ENCODE peak calls at places on chromosomes 11 and 22, in four cellular contexts. L is BJ, J is AG09319, T is transverse colon. A is an unnamed sample.

GRCh38 chr22:40040927-40041326 is 46.2 kb downstream of the FAM83F start:
- DNase-seq in J (no peak), L (no peak), T (peak), A (no peak)

GRCh38 chr22:24583221-24583971 is 9.5 kb downstream of the LRRC75B start:
- DNase-seq in J (no peak), T (peak), L (no peak), A (no peak)

GRCh38 chr11:39374963-39375698 is 2084.3 kb downstream of the LRRC4C start:
- DNase-seq in T (no peak), L (no peak), J (no peak), A (no peak)

GRCh38 chr11:127270848-127271247 is 270.3 kb upstream of the KIRREL3 start:
- DNase-seq in J (no peak), L (no peak), T (no peak), A (no peak)

GRCh38 chr11:122234257-122234656 is 118.2 kb upstream of the BLID start:
- DNase-seq in J (no peak), L (no peak), T (no peak), A (no peak)

GRCh38 chr11:76747428-76747979 is 35.7 kb upstream of the TSKU start:
- DNase-seq in J (no peak), T (no peak), L (no peak), A (no peak)

GRCh38 chr11:32005786-32006406 is 85.0 kb upstream of the RCN1 start:
- DNase-seq in J (no peak), T (no peak), L (no peak), A (no peak)

GRCh38 chr11:1827095-1827797 is 7.5 kb upstream of the SYT8 start:
- DNase-seq in L (no peak), T (peak), J (no peak), A (no peak)

GRCh38 chr11:119418759-119419158 is 4.2 kb downstream of the THY1 start:
- DNase-seq in J (no peak), T (no peak), L (no peak), A (no peak)

GRCh38 chr11:19553683-19554333 is 158.8 kb upstream of the NAV2 start:
- DNase-seq in J (no peak), L (no peak), T (peak), A (peak)

GRCh38 chr11:45930031-45930794 is 7.8 kb downstream of the LARGE2 start:
- DNase-seq in L (no peak), J (no peak), T (peak), A (peak)

GRCh38 chr11:844693-845644 is 2.3 kb downstream of the TSPAN4 start:
- DNase-seq in L (peak), T (peak), J (peak), A (no peak)

GRCh38 chr11:74820763-74821162 is 72.1 kb downstream of the RNF169 start:
- DNase-seq in J (peak), L (peak), T (no peak), A (no peak)

GRCh38 chr11:75820636-75821035 is 5.6 kb downstream of the UVRAG start:
- DNase-seq in L (no peak), T (no peak), J (no peak), A (no peak)

GRCh38 chr11:69949327-69949726 is 128.8 kb upstream of the ANO1 start:
- DNase-seq in T (no peak), L (peak), J (no peak), A (no peak)

GRCh38 chr11:105732611-105733010 is 122.7 kb downstream of the GRIA4 start:
- DNase-seq in L (no peak), J (no peak), T (no peak), A (no peak)

GRCh38 chr11:102260241-102260640 is 57.0 kb upstream of the BIRC3 start:
- DNase-seq in T (no peak), J (no peak), L (no peak), A (no peak)

GRCh38 chr22:30261134-30261533 is 5.5 kb downstream of the OSM start:
- DNase-seq in J (no peak), L (no peak), T (no peak), A (no peak)

GRCh38 chr11:69240332-69241074 is 53.5 kb upstream of the MYEOV start:
- DNase-seq in T (peak), J (no peak), L (no peak), A (no peak)

GRCh38 chr22:49426098-49426497 is 401.6 kb downstream of the BRD1 start:
- DNase-seq in T (no peak), J (no peak), L (no peak), A (no peak)

GRCh38 chr11:65489061-65489705 is 9.7 kb upstream of the MALAT1 start:
- DNase-seq in T (peak), L (peak), J (no peak), A (no peak)

GRCh38 chr22:19809741-19810140 is 44.9 kb downstream of the GNB1L start:
- DNase-seq in L (no peak), J (no peak), T (no peak), A (no peak)

GRCh38 chr11:125489166-125489565 is 6.9 kb downstream of the FEZ1 start:
- DNase-seq in J (no peak), L (no peak), T (no peak), A (no peak)

GRCh38 chr22:20107471-20107901 is 8.4 kb upstream of the RANBP1 start:
- DNase-seq in L (no peak), J (no peak), T (no peak), A (no peak)

GRCh38 chr11:46906596-46906995 is 11.8 kb downstream of the LRP4 start:
- DNase-seq in L (no peak), T (no peak), J (no peak), A (no peak)

GRCh38 chr22:37126383-37126782 is 16.9 kb upstream of the TMPRSS6 start:
- DNase-seq in L (no peak), J (no peak), T (no peak), A (no peak)

DNA sequence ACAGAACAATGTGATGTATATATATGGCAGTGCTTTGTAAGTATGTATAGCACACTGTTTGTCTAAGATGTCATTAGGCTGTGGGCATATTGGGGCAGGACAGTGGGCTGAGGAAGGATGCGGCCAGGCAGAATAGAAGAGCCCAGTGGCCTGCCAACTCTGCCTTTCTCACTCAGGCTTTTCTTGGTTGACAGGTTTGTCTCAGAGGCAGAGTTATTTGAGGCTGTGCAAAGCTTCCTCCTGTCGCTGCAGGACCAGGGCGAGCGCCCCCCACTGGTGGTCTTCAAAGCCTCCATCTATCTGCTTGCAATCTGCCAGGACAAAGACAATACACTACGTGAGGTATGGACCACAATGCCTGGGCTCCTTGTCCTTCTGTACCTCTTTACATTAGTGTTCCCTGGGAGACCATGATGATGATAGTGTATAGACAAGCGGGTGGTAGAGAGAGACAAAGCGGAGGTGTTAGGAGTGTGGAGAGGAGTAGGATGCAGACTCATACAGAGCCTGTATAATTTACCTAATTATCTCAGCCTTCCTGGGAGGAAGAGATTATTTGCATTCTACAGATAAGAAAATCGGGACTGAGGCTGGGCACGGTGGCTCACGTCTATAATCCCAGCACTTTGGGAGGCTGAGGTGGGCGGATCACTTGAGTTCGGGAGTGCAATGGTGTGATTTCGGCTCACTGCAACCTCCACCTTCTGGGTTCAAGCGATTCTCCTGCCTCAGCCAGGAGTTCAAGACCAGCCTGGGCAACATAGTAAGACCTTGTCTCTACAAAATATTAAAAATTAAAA is 37.3 kb upstream of the CCDC134 start:
- DNase-seq in L (no peak), T (peak), J (no peak), A (peak)
- TF ChIP-seq CTCF in L (peak), T (no peak), J (peak), A (peak)

DNA sequence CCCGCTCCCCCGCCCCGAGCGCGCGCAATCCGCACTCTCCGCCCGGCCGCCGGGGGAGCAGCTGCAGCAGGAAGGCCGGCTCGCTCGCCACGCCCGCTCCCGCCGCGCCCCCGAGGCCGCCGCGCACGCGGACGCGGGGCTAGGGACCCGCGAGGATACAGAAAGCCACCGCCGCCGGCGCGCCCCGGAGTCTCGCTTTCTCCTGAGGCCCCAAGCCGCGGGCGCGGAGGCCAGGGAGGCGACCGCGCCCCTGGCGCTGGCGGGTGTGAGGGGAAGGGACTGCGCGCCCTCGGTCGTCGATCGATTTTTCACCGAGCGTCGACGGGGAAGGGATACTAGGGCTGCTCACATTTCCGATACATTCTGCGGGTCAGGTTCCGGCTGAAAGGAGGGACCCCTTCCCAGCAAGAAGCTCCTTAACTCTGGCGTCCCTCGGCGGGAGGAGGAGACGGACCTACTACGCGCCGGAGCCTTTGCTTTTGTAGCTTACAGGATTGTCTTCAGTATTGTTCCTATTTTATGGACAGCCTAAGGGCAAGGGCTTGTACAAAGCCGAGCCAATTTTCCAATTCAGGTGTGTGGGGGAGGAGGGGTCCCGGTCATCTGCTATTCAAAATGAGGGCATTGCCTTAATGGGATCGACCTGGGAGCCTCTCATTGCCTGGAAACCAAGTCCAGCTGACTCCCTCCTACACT is 416 bp upstream of the GAB2 start:
- DNase-seq in T (peak), J (no peak), L (no peak), A (peak)
- TF ChIP-seq CTCF in T (no peak), J (no peak), L (peak), A (no peak)

GRCh38 chr11:24389575-24389974 is 107.3 kb upstream of the LUZP2 start:
- DNase-seq in T (no peak), J (no peak), L (no peak), A (no peak)

GRCh38 chr11:24383137-24383536 is 113.7 kb upstream of the LUZP2 start:
- DNase-seq in J (no peak), L (no peak), T (no peak), A (no peak)

GRCh38 chr11:24391165-24391564 is 105.7 kb upstream of the LUZP2 start:
- DNase-seq in J (peak), T (no peak), L (no peak), A (no peak)

DNA sequence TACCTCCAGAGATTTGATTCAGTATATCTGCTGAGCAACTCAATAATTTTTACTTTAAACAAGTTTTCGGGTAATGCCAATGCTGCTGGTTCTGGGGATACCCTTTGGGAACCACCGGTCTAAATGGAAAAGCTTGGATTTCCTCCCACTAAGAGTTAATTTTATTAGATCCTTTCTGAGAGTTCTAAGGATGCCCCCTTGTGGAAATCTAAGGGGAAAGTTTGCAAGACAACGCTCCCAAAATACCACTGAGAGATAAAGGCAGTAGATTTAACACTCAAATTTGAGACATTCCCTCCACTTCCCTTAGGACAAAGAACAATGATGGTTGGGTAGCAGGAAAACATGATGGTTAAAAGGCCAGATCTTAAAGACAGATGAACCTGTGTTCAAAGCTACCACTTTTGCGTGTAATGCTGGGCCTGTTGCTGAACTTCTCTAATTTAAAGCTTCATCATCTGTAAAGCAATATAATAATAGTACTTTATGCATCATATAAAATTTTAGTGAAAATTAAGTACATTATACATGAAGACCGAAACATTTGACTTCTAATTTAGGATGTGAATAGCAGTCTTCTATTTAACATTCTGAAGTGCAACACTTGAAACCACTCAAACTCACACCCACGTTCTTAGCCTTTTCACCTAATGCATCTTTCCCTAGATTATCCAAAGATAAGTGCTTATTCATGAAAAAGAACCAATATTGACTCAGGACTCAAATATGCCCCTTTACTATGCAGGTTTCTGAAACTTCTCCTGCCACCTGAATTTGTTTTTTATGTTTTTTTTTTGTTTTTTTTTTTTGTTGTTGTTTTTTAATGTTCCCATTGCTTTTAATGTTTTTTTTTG is 110.1 kb upstream of the LUZP2 start:
- DNase-seq in J (peak), L (no peak), T (no peak), A (no peak)
- TF ChIP-seq CTCF in J (peak), L (peak), T (no peak), A (peak)

DNA sequence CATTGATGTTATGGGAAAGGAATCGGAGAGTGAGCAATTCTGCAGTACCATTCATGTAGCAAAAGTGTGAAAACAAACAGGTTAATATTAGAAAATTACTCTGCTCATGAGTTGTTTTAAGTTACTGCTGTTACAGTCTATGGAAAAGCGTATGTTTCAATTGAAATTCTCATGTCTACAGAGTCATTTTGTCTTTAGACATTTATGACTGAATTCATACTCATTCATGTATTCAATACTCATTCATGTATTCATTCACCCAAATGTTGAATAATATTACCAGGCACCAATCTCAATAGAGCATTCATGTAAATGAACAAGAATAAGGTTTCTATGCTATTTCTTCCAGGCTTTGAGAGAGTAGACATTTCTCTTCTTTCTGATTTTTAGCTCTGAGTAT is 8.1 kb downstream of the FLI1 start:
- DNase-seq in T (no peak), L (no peak), J (no peak), A (no peak)
- TF ChIP-seq CTCF in T (no peak), L (no peak), J (no peak), A (no peak)

DNA sequence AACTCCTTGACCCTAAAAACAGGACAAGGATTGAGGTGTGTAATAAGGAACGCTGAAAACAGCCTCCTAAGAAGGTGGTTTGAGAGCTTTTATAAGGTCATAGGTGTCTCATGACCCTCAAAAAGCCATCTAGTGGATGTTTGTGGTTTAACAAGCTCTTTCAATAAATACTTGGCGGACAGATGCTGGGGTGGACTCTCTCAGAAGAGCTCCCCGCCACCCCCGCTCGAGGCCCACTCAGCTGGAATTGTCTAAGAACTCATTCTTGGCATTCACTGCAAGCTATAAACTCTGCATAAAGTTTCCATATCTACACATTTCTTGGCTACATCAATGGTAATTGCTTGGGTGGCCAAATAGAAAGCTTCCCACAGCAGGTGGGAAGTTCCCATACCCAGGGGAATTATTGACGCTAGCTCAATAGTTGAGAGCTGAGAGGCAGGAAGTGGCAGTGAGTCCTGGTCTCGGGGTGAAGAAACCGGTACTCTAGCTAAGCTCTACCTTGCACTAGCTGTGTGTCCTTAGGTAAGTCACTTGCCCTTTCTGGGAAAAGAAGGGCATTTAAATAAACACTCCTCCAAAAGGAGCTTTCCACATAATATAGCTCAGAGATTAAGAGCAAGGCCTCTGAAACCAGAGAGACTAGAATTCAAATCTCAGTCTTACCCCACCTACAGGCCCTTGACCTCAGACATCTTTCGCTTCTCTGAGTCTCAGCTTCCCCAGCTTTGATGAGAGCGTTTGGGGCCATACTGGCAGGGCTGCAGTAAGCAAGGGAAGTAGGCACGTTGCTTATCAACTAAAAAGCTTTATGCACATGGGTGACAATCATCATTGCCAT is 6.4 kb downstream of the MS4A15 start:
- DNase-seq in L (no peak), J (no peak), T (no peak), A (peak)
- TF ChIP-seq CTCF in L (peak), J (no peak), T (peak), A (peak)

GRCh38 chr22:45481661-45482060 is 21.0 kb upstream of the FBLN1 start:
- DNase-seq in J (no peak), T (no peak), L (no peak), A (no peak)
- TF ChIP-seq CTCF in J (no peak), T (no peak), L (no peak), A (no peak)

DNA sequence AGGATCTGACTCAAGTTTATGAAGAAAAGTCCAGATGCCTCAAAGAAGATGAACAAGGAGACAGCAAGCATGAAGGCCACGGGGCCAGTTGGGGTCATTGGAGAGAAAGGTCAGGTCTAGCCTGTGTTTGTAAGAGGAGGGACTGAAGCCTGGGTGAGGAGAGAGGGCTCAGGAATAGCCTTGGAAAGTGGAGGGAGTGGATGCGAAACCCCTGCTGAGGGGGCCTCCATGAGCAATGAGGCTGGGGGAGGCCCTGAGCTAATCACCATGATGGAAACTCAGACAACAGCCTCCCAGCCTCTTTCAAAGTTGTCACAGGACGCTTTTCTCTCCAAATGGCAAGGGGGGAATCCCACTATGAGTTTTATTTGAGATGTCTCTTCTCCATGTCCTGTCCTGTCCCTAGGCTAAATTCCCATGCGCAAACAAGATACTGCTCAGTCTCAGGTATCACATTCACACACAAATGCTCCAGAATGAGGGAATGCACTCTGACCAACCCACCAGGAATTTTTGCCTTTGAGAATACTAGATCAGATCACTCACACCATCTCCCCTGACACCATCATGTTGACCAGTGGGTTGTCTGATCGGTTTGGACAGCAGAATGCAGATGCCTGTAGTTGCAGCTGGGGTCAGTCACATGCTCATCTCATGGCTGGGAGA is 51.3 kb upstream of the TOP3B start:
- DNase-seq in T (no peak), L (no peak), J (no peak), A (no peak)
- TF ChIP-seq CTCF in T (no peak), L (no peak), J (no peak), A (no peak)

A was measured in GM06990.